ENCODE peak calls at places on chromosomes 16 and 17, in six cellular contexts. C, P, L, N, Y and B are unnamed samples.

GRCh38 chr17:28497931-28498330 is 8.2 kb upstream of the FOXN1 start:
- DNase-seq in N (no peak), P (no peak), C (no peak), L (no peak), Y (no peak), B (peak; percentile 77)

GRCh38 chr17:78502611-78503148 is 74.5 kb downstream of the DNAH17 start:
- DNase-seq in N (no peak), Y (no peak), C (no peak), L (no peak), P (no peak), B (no peak)

GRCh38 chr17:5951912-5952311 is 118.3 kb upstream of the WSCD1 start:
- DNase-seq in N (no peak), C (no peak), L (no peak), P (no peak), Y (peak; percentile 1), B (no peak)

GRCh38 chr17:74607219-74607618 is 15.1 kb upstream of the CD300LD start:
- DNase-seq in N (no peak), L (no peak), C (no peak), Y (no peak), P (no peak), B (no peak)

GRCh38 chr17:2083613-2084128 is 28.8 kb downstream of the HIC1 start:
- DNase-seq in L (peak; percentile 87), Y (peak; percentile 51), P (no peak), C (peak; percentile 68), N (no peak), B (no peak)

GRCh38 chr17:54956802-54957201 is 11.7 kb downstream of the COX11 start:
- DNase-seq in N (no peak), Y (no peak), P (no peak), C (no peak), L (no peak), B (no peak)

GRCh38 chr17:4485676-4486646 is 12.7 kb upstream of the SPNS2 start:
- DNase-seq in N (no peak), P (no peak), C (no peak), Y (peak; percentile 33), L (no peak), B (no peak)

GRCh38 chr16:74280448-74280847 is 16.2 kb upstream of the PSMD7 start:
- DNase-seq in P (no peak), N (no peak), L (no peak), C (no peak), Y (no peak), B (no peak)

GRCh38 chr16:4202615-4203014 is 39.3 kb downstream of the SRL start:
- DNase-seq in N (no peak), Y (no peak), P (no peak), C (no peak), L (no peak), B (no peak)

GRCh38 chr17:79769596-79770520 is 8.1 kb upstream of the CBX2 start:
- DNase-seq in Y (no peak), N (no peak), C (peak; percentile 42), L (no peak), P (no peak), B (no peak)

GRCh38 chr16:72992142-72992601 is 55.8 kb downstream of the ZFHX3 start:
- DNase-seq in N (no peak), P (no peak), Y (no peak), L (peak; percentile 91), C (no peak), B (no peak)

GRCh38 chr17:50114849-50115357 is 15.1 kb downstream of the SAMD14 start:
- DNase-seq in P (no peak), C (no peak), L (peak; percentile 79), N (no peak), Y (peak; percentile 80), B (no peak)

GRCh38 chr17:80519091-80519781 is 25.4 kb upstream of the RPTOR start:
- DNase-seq in Y (no peak), L (no peak), C (no peak), P (no peak), N (no peak), B (no peak)

DNA sequence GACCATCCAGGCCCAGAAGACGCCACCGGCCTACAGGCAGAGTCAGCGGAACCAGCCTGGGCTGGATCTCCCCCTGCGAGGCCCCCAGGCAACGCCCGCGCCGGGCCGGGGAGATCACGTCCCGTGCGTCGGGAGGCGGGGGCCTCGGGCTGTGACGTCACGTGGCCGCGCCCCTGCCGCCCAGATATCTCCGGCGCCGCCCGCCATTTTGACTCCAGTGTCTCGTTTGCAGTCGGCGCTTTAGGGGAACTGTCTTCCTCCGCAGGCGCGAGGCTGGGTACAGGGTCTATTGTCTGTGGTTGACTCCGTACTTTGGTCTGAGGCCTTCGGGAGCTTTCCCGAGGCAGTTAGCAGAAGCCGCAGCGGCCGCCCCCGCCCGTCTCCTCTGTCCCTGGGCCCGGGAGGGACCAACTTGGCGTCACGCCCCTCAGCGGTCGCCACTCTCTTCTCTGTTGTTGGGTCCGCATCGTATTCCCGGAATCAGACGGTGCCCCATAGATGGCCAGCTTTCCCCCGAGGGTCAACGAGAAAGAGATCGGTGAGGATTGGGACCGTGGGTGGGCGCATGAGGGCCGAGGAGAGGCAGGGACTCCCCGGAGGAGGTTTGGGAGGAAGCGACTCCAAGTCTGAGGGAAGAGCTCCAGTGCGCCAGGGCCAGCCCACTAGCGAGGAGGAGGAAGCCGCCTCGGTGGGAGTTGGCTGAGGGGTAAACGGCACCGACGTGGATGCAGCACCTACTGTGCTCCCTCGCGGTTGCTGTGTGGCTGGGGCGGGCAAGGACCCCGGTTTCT is at the start of gene WSB1:
- DNase-seq in P (peak; percentile 91), Y (peak; percentile 95), L (peak; percentile 95), N (peak; percentile 92), C (peak; percentile 95), B (peak; percentile 83)
- TF ChIP-seq CTCF in P (no peak), Y (no peak), L (no peak), N (no peak), C (no peak), B (no peak)

DNA sequence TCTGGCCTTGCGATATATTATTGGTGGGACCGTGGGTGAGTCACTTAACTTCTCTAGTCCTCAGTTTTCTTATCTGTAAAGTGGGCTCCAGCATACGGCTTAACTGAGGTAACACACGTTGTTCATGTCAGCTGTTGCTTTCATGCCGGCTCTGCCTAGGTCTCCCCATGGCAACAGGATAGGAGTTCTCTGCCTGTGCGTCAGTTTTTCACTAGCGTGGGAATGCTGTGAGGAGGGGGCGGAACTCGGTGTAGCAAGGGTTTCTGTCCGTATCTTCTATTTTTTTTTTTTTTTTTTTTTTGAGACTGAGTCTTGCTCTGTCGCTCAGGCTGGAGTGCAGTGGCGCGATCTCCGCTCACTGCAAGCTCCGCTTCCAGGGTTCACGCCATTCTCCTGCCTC is 758.5 kb upstream of the RBFOX1 start:
- DNase-seq in C (no peak), P (no peak), N (no peak), L (no peak), Y (no peak), B (no peak)
- TF ChIP-seq CTCF in C (no peak), P (no peak), N (no peak), L (no peak), Y (no peak), B (no peak)

GRCh38 chr16:537415-538335 is 10.2 kb downstream of the CAPN15 start:
- DNase-seq in P (no peak), C (no peak), N (no peak), L (no peak), Y (no peak), B (no peak)
- TF ChIP-seq CTCF in P (no peak), C (no peak), N (no peak), L (peak; percentile 7), Y (no peak), B (no peak)

DNA sequence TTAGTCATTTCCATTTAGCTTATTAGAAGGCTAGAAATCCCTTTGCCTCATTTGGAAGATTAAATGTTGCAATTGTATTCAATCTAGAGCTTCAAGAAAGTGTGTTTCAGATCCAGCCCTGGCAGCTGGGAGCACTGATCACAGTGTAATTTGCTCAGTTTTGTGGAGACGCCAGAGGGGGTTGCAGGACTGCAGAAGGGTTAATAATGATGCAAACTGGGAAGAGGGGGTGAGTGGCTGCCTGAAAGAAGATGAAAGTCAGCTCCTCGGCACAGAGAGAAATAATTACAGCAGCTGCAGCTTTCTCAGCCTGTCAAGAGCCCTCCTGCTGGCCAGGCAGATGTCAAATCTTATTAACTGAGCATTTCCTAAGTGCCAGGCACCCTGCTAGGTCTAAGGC is 97.8 kb downstream of the ZNF18 start:
- DNase-seq in C (no peak), P (no peak), N (no peak), Y (no peak), L (no peak), B (no peak)
- TF ChIP-seq CTCF in C (no peak), P (no peak), N (no peak), Y (no peak), L (no peak), B (no peak)

DNA sequence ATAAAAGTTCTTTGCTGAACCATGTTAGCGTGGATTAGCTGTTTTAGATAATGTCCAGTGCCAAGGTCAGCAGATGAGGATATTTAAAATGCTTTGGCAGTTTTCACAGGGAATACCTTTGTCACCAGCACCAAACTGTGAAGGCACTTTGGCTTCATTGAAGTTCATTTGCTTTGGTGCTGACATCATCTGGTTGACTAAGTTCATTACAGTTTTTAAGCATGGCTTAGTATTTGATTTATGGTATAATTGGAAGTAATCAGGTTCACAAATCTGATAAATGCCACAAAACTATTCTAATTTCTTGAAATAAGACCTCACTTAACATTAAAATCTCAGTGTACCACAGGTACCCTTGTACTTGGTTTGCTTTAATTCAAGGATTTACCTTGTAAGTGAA is 4.3 kb downstream of the GID4 start:
- DNase-seq in N (no peak), P (no peak), C (no peak), L (no peak), Y (no peak), B (no peak)
- TF ChIP-seq CTCF in N (no peak), P (peak; percentile 16), C (no peak), L (peak; percentile 25), Y (no peak), B (no peak)

DNA sequence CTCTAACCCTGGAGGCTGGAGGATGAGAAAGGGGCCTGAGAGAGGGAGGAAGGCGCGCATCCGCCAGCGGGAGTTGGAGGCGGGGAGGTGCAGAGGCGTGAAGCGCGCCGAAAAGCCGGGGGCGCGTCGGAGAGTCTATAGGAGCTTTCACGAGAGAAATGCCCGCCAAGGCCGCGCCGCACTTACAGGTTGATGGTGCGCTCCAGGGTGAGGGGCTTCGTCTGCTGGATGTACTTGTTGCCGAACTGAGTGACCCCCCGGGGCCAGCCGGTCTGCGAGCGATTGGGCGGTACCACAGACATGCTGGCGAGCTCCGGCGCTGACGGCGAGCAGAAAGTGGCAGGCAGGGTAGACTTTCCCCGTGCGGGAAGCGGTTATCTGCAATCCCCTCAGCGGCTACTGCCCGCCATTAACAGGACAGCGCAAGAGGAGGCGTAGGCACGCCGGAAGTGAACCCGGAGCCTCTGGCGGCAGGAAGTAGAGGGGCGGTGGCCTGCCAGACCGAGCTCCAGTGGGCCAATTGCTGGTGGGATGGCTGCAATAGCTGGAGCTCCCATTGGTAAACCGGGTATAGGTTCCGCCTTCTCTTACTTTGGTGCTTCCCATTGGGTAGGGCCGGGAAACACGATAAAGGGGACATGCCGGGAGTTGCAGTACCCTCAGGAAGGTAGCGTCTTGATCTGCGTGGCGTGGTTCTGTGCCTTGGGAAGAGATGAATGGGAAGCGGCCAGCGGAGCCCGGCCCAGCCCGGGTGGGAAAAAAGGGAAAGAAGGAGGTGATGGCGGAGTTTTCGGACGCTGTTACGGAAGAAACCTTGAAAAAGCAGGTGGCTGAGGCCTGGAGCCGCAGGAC is at the start of the genes NUDT21 and OGFOD1:
- DNase-seq in Y (peak; percentile 93), P (peak; percentile 85), L (peak; percentile 98), C (peak; percentile 96), N (peak; percentile 96), B (peak; percentile 78)
- TF ChIP-seq CTCF in Y (no peak), P (no peak), L (no peak), C (no peak), N (no peak), B (no peak)